ENCODE peak calls at places on chromosomes 12 and 14, in nine cellular contexts. M is HT1080; W is ACHN; Q is NCI-H748 treated with DMSO at 0.1 percent for 48 hours; V is nephron progenitor cell; U is posterior cingulate gyrus; D is stimulated activated CD4-positive, alpha-beta T cell treated with anti-CD3 and anti-CD28 coated beads, Interleukin-2, amount 100 ng/mL, for 48 hours; Z is neural crest cell; H is GM23338. C is an unnamed sample.

GRCh38 chr14:68297871-68298468 is 478.4 kb downstream of the RAD51B start:
- DNase-seq in H (peak), Q (no peak), D (no peak), W (no peak), M (peak), Z (no peak), U (no peak), V (no peak), C (no peak)

GRCh38 chr12:54187075-54187474 is 1.7 kb downstream of the SMUG1 start:
- DNase-seq in U (no peak), D (no peak), W (no peak), Z (no peak), Q (no peak), V (no peak), H (no peak), M (no peak), C (no peak)

GRCh38 chr14:79758985-79759384 is 452.3 kb downstream of the DIO2 start:
- DNase-seq in V (no peak), D (no peak), W (no peak), Z (no peak), M (no peak), U (no peak), H (no peak), Q (no peak), C (no peak)

GRCh38 chr12:57899010-57899662 is 42.2 kb upstream of the ATP23 start:
- DNase-seq in Z (no peak), U (peak), W (peak), V (no peak), M (peak), Q (no peak), D (peak), H (no peak), C (no peak)

GRCh38 chr14:100078997-100079561 is 13.9 kb downstream of the EVL start:
- DNase-seq in H (peak), Q (no peak), U (no peak), W (peak), D (no peak), Z (no peak), M (peak), V (no peak), C (no peak)

GRCh38 chr12:105931104-105931503 is 207.7 kb downstream of the NUAK1 start:
- DNase-seq in M (no peak), D (no peak), W (no peak), H (no peak), Q (no peak), Z (no peak), U (no peak), V (no peak), C (no peak)

GRCh38 chr14:61565836-61566536 is 129.3 kb upstream of the HIF1A start:
- DNase-seq in W (no peak), U (no peak), Q (no peak), M (no peak), H (no peak), V (no peak), D (no peak), Z (no peak), C (no peak)

GRCh38 chr14:70585221-70585620 is 15.2 kb downstream of the MED6 start:
- DNase-seq in U (no peak), M (no peak), D (no peak), Z (no peak), Q (no peak), V (no peak), W (no peak), H (peak), C (no peak)

GRCh38 chr14:37417833-37418232 is 177.2 kb downstream of the FOXA1 start:
- DNase-seq in V (no peak), Q (no peak), D (no peak), M (no peak), H (no peak), U (no peak), W (no peak), Z (no peak), C (no peak)

GRCh38 chr12:79301181-79301580 is 389.6 kb downstream of the PAWR start:
- DNase-seq in W (no peak), V (no peak), M (no peak), U (no peak), Q (no peak), H (no peak), D (no peak), Z (no peak), C (no peak)

GRCh38 chr14:93033983-93034670 is 81.6 kb downstream of the ITPK1 start:
- DNase-seq in Q (no peak), D (peak), W (no peak), Z (no peak), M (no peak), H (peak), V (peak), U (peak), C (no peak)

C was measured in Panc1.